ENCODE peak calls at places on chromosomes 13 and 19, in nine cellular contexts. One of them, this sample, is unnamed.
A peak's percentile ranks its signal among the peaks of the same experiment; 100 is the strongest.

GRCh38 chr13:24505256-24505655 is 7.3 kb downstream of the PARP4 start:
- DNase-seq in fibroblast of mammary gland: peak; percentile 36
- DNase-seq in progenitor cell of endocrine pancreas: no peak
- DNase-seq in breast epithelium: no peak
- DNase-seq in GM10248: no peak
- DNase-seq in heart left ventricle: no peak
- DNase-seq in brain microvascular endothelial cell: peak; percentile 12
- DNase-seq in AG04449: no peak
- DNase-seq in cardiac muscle cell: peak; percentile 83
- DNase-seq in this sample: no peak

GRCh38 chr19:2034729-2035589 is 16.1 kb downstream of the MKNK2 start:
- DNase-seq in progenitor cell of endocrine pancreas: no peak
- DNase-seq in breast epithelium: no peak
- DNase-seq in GM10248: peak; percentile 78
- DNase-seq in fibroblast of mammary gland: peak; percentile 41
- DNase-seq in heart left ventricle: no peak
- DNase-seq in cardiac muscle cell: peak; percentile 67
- DNase-seq in AG04449: no peak
- DNase-seq in brain microvascular endothelial cell: no peak
- DNase-seq in this sample: peak; percentile 54

GRCh38 chr13:113603116-113603710 is 18.7 kb downstream of the TFDP1 start:
- DNase-seq in AG04449: no peak
- DNase-seq in progenitor cell of endocrine pancreas: no peak
- DNase-seq in breast epithelium: no peak
- DNase-seq in cardiac muscle cell: no peak
- DNase-seq in fibroblast of mammary gland: no peak
- DNase-seq in GM10248: no peak
- DNase-seq in heart left ventricle: no peak
- DNase-seq in brain microvascular endothelial cell: no peak
- DNase-seq in this sample: no peak

GRCh38 chr19:32519023-32519422 is 62.0 kb upstream of the PDCD5 start:
- DNase-seq in brain microvascular endothelial cell: no peak
- DNase-seq in fibroblast of mammary gland: no peak
- DNase-seq in breast epithelium: no peak
- DNase-seq in progenitor cell of endocrine pancreas: no peak
- DNase-seq in AG04449: no peak
- DNase-seq in cardiac muscle cell: peak; percentile 35
- DNase-seq in GM10248: no peak
- DNase-seq in heart left ventricle: no peak
- DNase-seq in this sample: no peak

GRCh38 chr13:37475966-37476365 is 122.6 kb downstream of the POSTN start:
- DNase-seq in GM10248: no peak
- DNase-seq in cardiac muscle cell: no peak
- DNase-seq in brain microvascular endothelial cell: peak; percentile 65
- DNase-seq in AG04449: no peak
- DNase-seq in progenitor cell of endocrine pancreas: no peak
- DNase-seq in fibroblast of mammary gland: no peak
- DNase-seq in heart left ventricle: no peak
- DNase-seq in breast epithelium: no peak
- DNase-seq in this sample: no peak

GRCh38 chr13:114166381-114167131 is 12.5 kb upstream of the CFAP97D2 start:
- DNase-seq in fibroblast of mammary gland: no peak
- DNase-seq in heart left ventricle: peak; percentile 63
- DNase-seq in progenitor cell of endocrine pancreas: no peak
- DNase-seq in AG04449: no peak
- DNase-seq in breast epithelium: no peak
- DNase-seq in GM10248: no peak
- DNase-seq in brain microvascular endothelial cell: no peak
- DNase-seq in cardiac muscle cell: no peak
- DNase-seq in this sample: no peak

GRCh38 chr19:8094336-8094735 is 41.8 kb downstream of the CCL25 start:
- DNase-seq in heart left ventricle: no peak
- DNase-seq in cardiac muscle cell: no peak
- DNase-seq in breast epithelium: no peak
- DNase-seq in fibroblast of mammary gland: no peak
- DNase-seq in GM10248: no peak
- DNase-seq in progenitor cell of endocrine pancreas: no peak
- DNase-seq in AG04449: no peak
- DNase-seq in brain microvascular endothelial cell: no peak
- DNase-seq in this sample: no peak

GRCh38 chr13:59276436-59276835 is 887.3 kb downstream of the DIAPH3 start:
- DNase-seq in brain microvascular endothelial cell: peak; percentile 27
- DNase-seq in breast epithelium: no peak
- DNase-seq in cardiac muscle cell: no peak
- DNase-seq in AG04449: no peak
- DNase-seq in GM10248: no peak
- DNase-seq in heart left ventricle: no peak
- DNase-seq in progenitor cell of endocrine pancreas: no peak
- DNase-seq in fibroblast of mammary gland: no peak
- DNase-seq in this sample: no peak

GRCh38 chr13:33031277-33031676 is 15.1 kb downstream of the KL start:
- DNase-seq in AG04449: no peak
- DNase-seq in fibroblast of mammary gland: no peak
- DNase-seq in breast epithelium: no peak
- DNase-seq in GM10248: no peak
- DNase-seq in cardiac muscle cell: no peak
- DNase-seq in progenitor cell of endocrine pancreas: no peak
- DNase-seq in brain microvascular endothelial cell: no peak
- DNase-seq in heart left ventricle: no peak
- DNase-seq in this sample: no peak

GRCh38 chr19:42176649-42176989 is 40.9 kb downstream of the DEDD2 start:
- DNase-seq in fibroblast of mammary gland: no peak
- DNase-seq in AG04449: no peak
- DNase-seq in progenitor cell of endocrine pancreas: no peak
- DNase-seq in GM10248: no peak
- DNase-seq in brain microvascular endothelial cell: no peak
- DNase-seq in breast epithelium: no peak
- DNase-seq in cardiac muscle cell: no peak
- DNase-seq in heart left ventricle: no peak
- DNase-seq in this sample: no peak

GRCh38 chr19:11624064-11624463 is 26.8 kb downstream of the ZNF627 start:
- DNase-seq in AG04449: no peak
- DNase-seq in cardiac muscle cell: peak; percentile 63
- DNase-seq in heart left ventricle: no peak
- DNase-seq in fibroblast of mammary gland: peak; percentile 61
- DNase-seq in GM10248: no peak
- DNase-seq in brain microvascular endothelial cell: peak; percentile 5
- DNase-seq in breast epithelium: no peak
- DNase-seq in progenitor cell of endocrine pancreas: no peak
- DNase-seq in this sample: no peak

GRCh38 chr19:39275578-39275977 is 7.4 kb downstream of the IFNL2 start:
- DNase-seq in brain microvascular endothelial cell: no peak
- DNase-seq in AG04449: no peak
- DNase-seq in GM10248: no peak
- DNase-seq in cardiac muscle cell: no peak
- DNase-seq in heart left ventricle: no peak
- DNase-seq in breast epithelium: no peak
- DNase-seq in progenitor cell of endocrine pancreas: no peak
- DNase-seq in fibroblast of mammary gland: no peak
- DNase-seq in this sample: no peak

GRCh38 chr19:5850743-5851293 is 431 bp downstream of the FUT3 start:
- DNase-seq in GM10248: no peak
- DNase-seq in brain microvascular endothelial cell: peak; percentile 53
- DNase-seq in cardiac muscle cell: peak; percentile 79
- DNase-seq in AG04449: no peak
- DNase-seq in fibroblast of mammary gland: peak; percentile 65
- DNase-seq in progenitor cell of endocrine pancreas: no peak
- DNase-seq in heart left ventricle: no peak
- DNase-seq in breast epithelium: no peak
- DNase-seq in this sample: no peak

DNA sequence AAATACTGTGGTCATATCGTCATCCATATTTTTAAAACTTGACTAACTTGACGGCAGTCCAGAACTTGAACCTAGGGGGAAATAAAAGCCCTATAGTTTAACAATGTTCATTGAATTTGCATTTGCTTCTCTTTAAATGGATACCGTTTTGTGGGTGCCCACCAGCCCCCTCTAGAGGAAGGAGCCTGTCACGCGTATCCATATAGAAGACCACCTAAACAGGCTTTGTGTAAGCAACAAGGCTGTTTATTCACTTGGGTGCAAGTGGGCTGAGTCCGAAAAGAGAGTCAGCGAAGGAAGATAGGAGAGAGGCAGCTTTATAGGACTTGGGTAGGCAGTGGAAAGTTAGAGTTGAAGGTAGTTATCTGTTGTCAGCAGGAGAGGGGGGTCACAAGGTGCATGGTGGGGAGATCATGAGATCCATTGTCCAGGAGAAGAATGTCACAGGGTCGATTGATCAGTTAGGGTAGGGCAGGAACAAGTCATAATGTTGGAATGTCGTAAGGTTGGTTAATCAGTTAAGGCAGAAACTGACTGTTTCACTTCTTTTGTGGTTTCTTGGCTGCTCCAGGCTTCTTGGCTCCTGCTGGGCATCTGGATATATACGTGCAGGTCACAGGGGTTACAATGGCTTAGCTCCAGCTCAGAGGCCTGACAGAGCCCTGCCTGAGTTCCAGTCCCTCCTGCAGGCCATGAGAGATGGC is 42.5 kb upstream of the ANKRD10 start:
- DNase-seq in progenitor cell of endocrine pancreas: no peak
- DNase-seq in AG04449: no peak
- DNase-seq in heart left ventricle: no peak
- DNase-seq in GM10248: no peak
- DNase-seq in brain microvascular endothelial cell: no peak
- DNase-seq in fibroblast of mammary gland: peak; percentile 33
- DNase-seq in breast epithelium: no peak
- DNase-seq in cardiac muscle cell: no peak
- DNase-seq in this sample: no peak
- TF ChIP-seq CTCF in progenitor cell of endocrine pancreas: peak; percentile 28
- TF ChIP-seq CTCF in AG04449: peak; percentile 5
- TF ChIP-seq CTCF in heart left ventricle: no peak
- TF ChIP-seq CTCF in GM10248: no peak
- TF ChIP-seq CTCF in brain microvascular endothelial cell: peak; percentile 49
- TF ChIP-seq CTCF in fibroblast of mammary gland: peak; percentile 10
- TF ChIP-seq CTCF in breast epithelium: no peak
- TF ChIP-seq CTCF in cardiac muscle cell: peak; percentile 21
- TF ChIP-seq CTCF in this sample: peak; percentile 12

GRCh38 chr13:31088826-31089420 is 72.8 kb downstream of the HSPH1 start:
- DNase-seq in breast epithelium: no peak
- DNase-seq in brain microvascular endothelial cell: no peak
- DNase-seq in AG04449: no peak
- DNase-seq in fibroblast of mammary gland: no peak
- DNase-seq in progenitor cell of endocrine pancreas: no peak
- DNase-seq in cardiac muscle cell: no peak
- DNase-seq in GM10248: no peak
- DNase-seq in heart left ventricle: no peak
- DNase-seq in this sample: no peak
- TF ChIP-seq CTCF in breast epithelium: no peak
- TF ChIP-seq CTCF in brain microvascular endothelial cell: no peak
- TF ChIP-seq CTCF in AG04449: no peak
- TF ChIP-seq CTCF in fibroblast of mammary gland: no peak
- TF ChIP-seq CTCF in progenitor cell of endocrine pancreas: no peak
- TF ChIP-seq CTCF in cardiac muscle cell: no peak
- TF ChIP-seq CTCF in GM10248: no peak
- TF ChIP-seq CTCF in heart left ventricle: no peak
- TF ChIP-seq CTCF in this sample: no peak

DNA sequence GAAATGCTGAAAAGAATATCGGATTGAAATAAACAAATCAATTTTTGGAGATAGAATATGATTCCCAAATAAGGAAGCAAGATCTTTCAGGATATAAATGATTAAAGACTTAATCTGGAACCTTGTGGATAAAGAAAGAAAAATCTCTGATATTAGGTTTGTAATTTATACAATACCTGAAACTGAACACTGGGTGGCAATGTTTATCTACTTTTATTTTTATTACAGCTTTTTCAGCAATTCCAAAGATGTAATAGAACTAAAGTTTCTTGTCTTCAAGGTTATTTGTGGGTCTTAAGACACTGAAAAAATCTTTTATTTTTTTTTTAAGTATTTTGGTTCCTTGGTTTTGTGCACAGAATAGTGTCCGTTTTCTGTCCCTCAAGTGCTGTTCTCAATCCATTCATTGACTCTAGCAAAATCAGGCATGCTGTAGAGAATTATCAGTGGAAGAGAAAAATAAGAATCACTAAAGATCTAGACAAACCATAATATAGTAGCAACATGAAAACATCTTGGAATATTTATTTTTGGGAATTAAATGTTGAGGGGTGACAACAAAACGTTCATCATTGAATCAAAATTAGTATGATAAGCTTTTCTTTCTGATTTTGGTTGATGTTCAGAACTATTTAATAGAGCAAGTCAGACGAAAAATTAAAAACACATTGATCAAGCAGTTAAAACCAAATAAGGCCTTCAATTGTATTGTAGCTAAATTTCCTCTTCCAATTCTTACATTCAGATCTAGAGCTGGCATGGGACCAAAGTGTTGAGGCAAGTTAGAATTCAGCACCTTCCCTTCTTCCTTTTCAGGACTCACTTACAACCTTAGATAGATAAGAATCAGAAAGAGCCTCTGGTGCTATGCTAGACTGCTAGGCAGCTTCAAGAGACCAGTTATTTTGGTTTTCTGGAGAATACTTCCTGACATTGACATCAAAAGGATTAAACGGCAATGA is 704.4 kb upstream of the PCDH20 start:
- DNase-seq in cardiac muscle cell: peak; percentile 7
- DNase-seq in fibroblast of mammary gland: peak; percentile 8
- DNase-seq in progenitor cell of endocrine pancreas: no peak
- DNase-seq in brain microvascular endothelial cell: no peak
- DNase-seq in AG04449: no peak
- DNase-seq in heart left ventricle: no peak
- DNase-seq in breast epithelium: no peak
- DNase-seq in GM10248: peak; percentile 12
- DNase-seq in this sample: no peak
- TF ChIP-seq CTCF in cardiac muscle cell: peak; percentile 27
- TF ChIP-seq CTCF in fibroblast of mammary gland: peak; percentile 31
- TF ChIP-seq CTCF in progenitor cell of endocrine pancreas: peak; percentile 69
- TF ChIP-seq CTCF in brain microvascular endothelial cell: peak; percentile 2
- TF ChIP-seq CTCF in AG04449: no peak
- TF ChIP-seq CTCF in heart left ventricle: peak; percentile 28
- TF ChIP-seq CTCF in breast epithelium: no peak
- TF ChIP-seq CTCF in GM10248: peak; percentile 36
- TF ChIP-seq CTCF in this sample: no peak

DNA sequence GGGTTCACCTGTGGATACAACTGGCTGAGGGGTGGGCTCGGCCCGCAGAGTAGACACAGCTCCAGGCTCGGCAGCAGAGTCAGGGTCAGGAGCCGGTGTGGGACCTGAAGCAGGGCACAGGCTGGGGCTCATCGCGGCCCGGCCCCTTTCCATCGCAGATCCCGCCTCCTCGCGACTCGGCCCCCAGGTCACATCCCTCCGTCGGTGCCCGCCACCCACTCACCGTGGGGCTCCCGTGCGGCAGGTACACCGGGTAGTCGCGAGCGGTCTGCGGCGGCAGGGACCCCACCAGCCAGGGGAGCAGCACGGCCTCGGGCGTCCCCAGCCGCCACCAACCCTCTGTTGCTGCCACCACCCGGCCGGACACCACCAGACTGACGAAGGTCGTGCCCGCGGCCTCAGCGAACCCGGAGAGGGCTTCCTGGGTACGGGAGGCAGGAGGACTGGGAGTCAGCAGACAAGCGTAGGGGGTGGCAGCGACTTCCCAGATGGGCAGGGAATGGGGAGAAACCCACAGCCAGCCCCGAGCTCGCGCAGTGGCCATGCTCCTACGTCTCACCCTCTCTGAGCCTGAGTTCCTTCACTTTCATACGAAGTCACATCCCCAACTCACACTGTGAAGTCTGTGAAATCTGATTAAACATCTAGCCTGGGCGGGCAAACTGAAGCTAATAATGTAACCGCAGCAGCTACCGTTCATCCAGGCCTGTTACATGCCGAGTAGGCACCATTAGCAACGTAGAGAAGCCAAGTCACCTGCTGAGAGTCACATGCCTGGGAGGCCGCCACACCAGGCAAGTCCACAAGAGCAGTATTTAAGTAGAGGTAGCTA is 3.7 kb downstream of the FUZ start:
- DNase-seq in progenitor cell of endocrine pancreas: peak; percentile 30
- DNase-seq in fibroblast of mammary gland: no peak
- DNase-seq in heart left ventricle: peak; percentile 77
- DNase-seq in GM10248: no peak
- DNase-seq in cardiac muscle cell: no peak
- DNase-seq in breast epithelium: peak; percentile 75
- DNase-seq in brain microvascular endothelial cell: no peak
- DNase-seq in AG04449: no peak
- DNase-seq in this sample: no peak
- TF ChIP-seq CTCF in progenitor cell of endocrine pancreas: peak; percentile 31
- TF ChIP-seq CTCF in fibroblast of mammary gland: no peak
- TF ChIP-seq CTCF in heart left ventricle: no peak
- TF ChIP-seq CTCF in GM10248: no peak
- TF ChIP-seq CTCF in cardiac muscle cell: no peak
- TF ChIP-seq CTCF in breast epithelium: no peak
- TF ChIP-seq CTCF in brain microvascular endothelial cell: no peak
- TF ChIP-seq CTCF in AG04449: peak; percentile 11
- TF ChIP-seq CTCF in this sample: no peak